ENCODE peak calls at places on chromosomes 3 and 15, in six cellular contexts. Z, J, P, F, L and C are unnamed samples.

GRCh38 chr3:90069748-90070147 is 962.3 kb downstream of the EPHA3 start:
- DNase-seq in F (no peak), L (no peak), J (no peak), P (no peak), Z (no peak), C (no peak)

GRCh38 chr3:16516695-16517481 is 3.4 kb upstream of the RFTN1 start:
- DNase-seq in F (no peak), J (peak), Z (no peak), P (no peak), L (no peak), C (no peak)

GRCh38 chr15:57217716-57218598 is 158.3 kb upstream of the CGNL1 start:
- DNase-seq in J (no peak), Z (no peak), L (no peak), P (no peak), F (no peak), C (no peak)

GRCh38 chr15:34246276-34247010 is 21.6 kb downstream of the EMC4 start:
- DNase-seq in F (no peak), Z (no peak), L (no peak), P (no peak), J (no peak), C (no peak)

GRCh38 chr3:72848703-72849081 is 447 bp upstream of the SHQ1 start:
- DNase-seq in L (no peak), P (no peak), Z (no peak), F (peak), J (no peak), C (no peak)

GRCh38 chr3:42117175-42118008 is 26.2 kb downstream of the TRAK1 start:
- DNase-seq in Z (peak), J (peak), L (peak), F (peak), P (peak), C (no peak)

GRCh38 chr15:99476413-99477222 is 89.2 kb upstream of the MEF2A start:
- DNase-seq in L (peak), J (peak), Z (peak), F (no peak), P (no peak), C (peak)

GRCh38 chr15:70164910-70165791 is 67.4 kb upstream of the TLE3 start:
- DNase-seq in Z (no peak), F (no peak), L (no peak), J (no peak), P (no peak), C (peak)

GRCh38 chr3:140186421-140186920 is 251.5 kb downstream of the CLSTN2 start:
- DNase-seq in J (peak), P (no peak), F (no peak), Z (no peak), L (no peak), C (no peak)

GRCh38 chr3:45414823-45415222 is 26.4 kb downstream of the LARS2 start:
- DNase-seq in P (no peak), L (no peak), Z (no peak), F (no peak), J (no peak), C (no peak)

GRCh38 chr3:143629726-143630125 is 218.5 kb downstream of the SLC9A9 start:
- DNase-seq in L (no peak), Z (no peak), J (no peak), F (no peak), P (no peak), C (no peak)

GRCh38 chr3:158086776-158087175 is 19.4 kb downstream of the SHOX2 start:
- DNase-seq in Z (no peak), L (no peak), J (no peak), F (no peak), P (no peak), C (no peak)

GRCh38 chr3:135218304-135218703 is 423.2 kb downstream of the EPHB1 start:
- DNase-seq in L (no peak), F (no peak), J (no peak), Z (no peak), P (no peak), C (no peak)

GRCh38 chr15:43488790-43489585 is 4.0 kb downstream of the TP53BP1 start:
- DNase-seq in Z (peak), F (no peak), P (no peak), J (no peak), L (no peak), C (no peak)

GRCh38 chr3:143171141-143171651 is 51.6 kb downstream of the CHST2 start:
- DNase-seq in P (no peak), F (no peak), L (no peak), Z (no peak), J (no peak), C (no peak)

GRCh38 chr3:119524931-119525662 is 26.8 kb downstream of the TIMMDC1 start:
- DNase-seq in L (no peak), F (no peak), J (no peak), P (no peak), Z (no peak), C (no peak)

GRCh38 chr3:11721114-11721440 is 77.4 kb upstream of the VGLL4 start:
- DNase-seq in J (no peak), L (peak), Z (no peak), F (no peak), P (no peak), C (no peak)

GRCh38 chr3:123383101-123384053 is 65.5 kb downstream of the ADCY5 start:
- DNase-seq in L (no peak), J (no peak), P (no peak), Z (no peak), F (no peak), C (no peak)

GRCh38 chr3:117248149-117248548 is 538.6 kb downstream of the TUSC7 start:
- DNase-seq in Z (no peak), P (no peak), J (no peak), L (no peak), F (no peak), C (no peak)

GRCh38 chr3:100556656-100557310 is 52.6 kb upstream of the ADGRG7 start:
- DNase-seq in Z (no peak), F (no peak), P (no peak), L (no peak), J (peak), C (no peak)

GRCh38 chr3:114899186-114899931 is 247.7 kb downstream of the ZBTB20 start:
- DNase-seq in L (no peak), Z (peak), P (no peak), F (no peak), J (no peak), C (no peak)

GRCh38 chr15:39171944-39172368 is 408.9 kb upstream of the THBS1 start:
- DNase-seq in F (peak), P (no peak), Z (peak), L (peak), J (peak), C (no peak)

GRCh38 chr3:179148446-179149238 is 485 bp downstream of the PIK3CA start:
- DNase-seq in Z (peak), J (peak), F (peak), L (peak), P (peak), C (peak)

GRCh38 chr15:68612979-68613740 is 34.4 kb downstream of the CORO2B start:
- DNase-seq in P (no peak), J (peak), L (no peak), Z (no peak), F (peak), C (no peak)

GRCh38 chr3:100113728-100114412 is 431 bp downstream of the FILIP1L start:
- DNase-seq in F (no peak), L (no peak), P (no peak), J (peak), Z (no peak), C (no peak)

GRCh38 chr3:141368062-141368924 is at the start of gene ZBTB38:
- DNase-seq in F (peak), L (peak), Z (peak), J (peak), P (peak), C (peak)

GRCh38 chr15:31435891-31436628 is 109.4 kb downstream of the KLF13 start:
- DNase-seq in P (no peak), F (no peak), L (peak), J (peak), Z (no peak), C (no peak)

GRCh38 chr3:118990818-118991560 is 43.7 kb downstream of the IGSF11 start:
- DNase-seq in F (no peak), L (no peak), J (no peak), Z (no peak), P (no peak), C (no peak)

GRCh38 chr15:96053039-96054021 is 277.2 kb upstream of the NR2F2 start:
- DNase-seq in P (peak), Z (peak), F (peak), L (peak), J (peak), C (peak)

GRCh38 chr3:124084398-124084881 is 92.5 kb upstream of the ROPN1 start:
- DNase-seq in Z (no peak), P (no peak), L (no peak), F (no peak), J (no peak), C (no peak)

GRCh38 chr3:32951410-32951811 is at the start of gene CCR4:
- DNase-seq in Z (no peak), P (no peak), J (no peak), F (peak), L (no peak), C (no peak)

GRCh38 chr15:73442436-73442835 is 528 bp upstream of the REC114 start:
- DNase-seq in L (no peak), Z (no peak), J (no peak), P (no peak), F (no peak), C (no peak)

GRCh38 chr15:73773428-73773827 is 20.3 kb upstream of the INSYN1 start:
- DNase-seq in P (peak), J (no peak), Z (no peak), L (no peak), F (no peak), C (no peak)

GRCh38 chr15:72009207-72009606 is 108.7 kb downstream of the MYO9A start:
- DNase-seq in Z (peak), L (no peak), J (no peak), F (no peak), P (no peak), C (no peak)

DNA sequence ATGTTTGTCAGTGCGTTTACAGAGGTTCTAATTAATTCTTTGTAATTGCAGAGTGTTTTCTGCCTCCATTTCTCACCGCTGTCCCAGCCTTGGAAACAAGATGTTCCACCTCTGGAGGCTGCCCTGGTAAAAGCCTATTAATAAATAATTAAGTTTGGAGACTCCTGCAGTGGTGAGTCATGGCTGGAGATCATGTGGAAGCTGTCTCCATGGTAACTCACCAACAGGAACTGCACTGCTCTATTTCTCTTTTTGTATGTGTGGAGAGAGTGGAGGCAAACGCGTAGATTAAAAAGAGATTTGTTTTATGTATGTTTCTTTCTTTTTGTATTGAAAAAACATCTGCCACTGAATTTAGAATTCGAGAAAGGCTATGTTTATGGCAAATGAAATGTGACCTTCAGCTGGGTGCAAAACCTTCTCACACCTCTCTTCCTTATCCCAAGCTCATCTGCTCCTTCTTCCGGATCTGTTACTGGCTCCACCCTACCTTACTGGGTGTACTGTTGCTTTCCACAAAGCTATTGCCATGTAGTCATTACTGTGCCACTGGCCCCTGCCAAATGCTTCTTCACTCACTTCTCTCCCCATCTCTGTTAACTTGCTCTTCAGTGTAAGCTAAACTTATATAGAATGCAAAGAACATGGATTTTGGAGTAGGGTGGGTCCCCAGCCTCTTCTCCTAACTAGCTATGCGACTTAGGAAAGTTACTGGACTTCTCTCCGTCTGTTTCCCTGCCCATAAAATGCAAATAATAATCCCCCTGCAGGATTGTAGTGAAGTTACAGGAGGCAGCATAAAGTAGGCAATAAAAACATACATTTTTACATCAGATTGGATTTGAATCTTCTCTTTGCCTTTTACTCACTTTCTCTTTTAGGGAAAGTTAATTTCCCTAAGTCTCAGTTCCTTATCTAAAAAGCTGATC is 778.5 kb downstream of the NTRK3 start:
- DNase-seq in F (peak), J (peak), L (no peak), Z (no peak), P (no peak), C (no peak)
- TF ChIP-seq CTCF in F (no peak), J (peak), L (no peak), Z (no peak), P (peak), C (no peak)

DNA sequence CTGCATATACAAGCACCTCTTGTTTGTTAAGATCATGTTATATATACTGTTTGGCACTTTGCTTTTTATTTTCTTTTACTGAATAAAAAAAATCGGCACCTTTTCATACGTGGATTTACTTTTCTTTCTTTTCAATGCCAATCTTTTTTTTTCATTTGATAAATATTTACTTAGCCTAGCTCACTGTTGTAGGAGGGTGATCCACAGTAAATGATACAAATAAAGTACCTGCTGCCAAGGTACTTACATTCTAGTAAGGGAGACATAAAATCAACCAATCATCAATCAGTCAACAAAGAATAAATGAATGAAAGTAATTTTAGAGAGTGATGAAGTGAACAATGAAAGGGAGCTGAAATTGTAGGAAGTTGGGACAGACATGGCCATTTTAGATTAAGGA is 18.3 kb downstream of the GNB5 start:
- DNase-seq in J (no peak), L (no peak), P (no peak), F (no peak), Z (no peak), C (no peak)
- TF ChIP-seq CTCF in J (no peak), L (no peak), P (no peak), F (no peak), Z (no peak), C (no peak)

DNA sequence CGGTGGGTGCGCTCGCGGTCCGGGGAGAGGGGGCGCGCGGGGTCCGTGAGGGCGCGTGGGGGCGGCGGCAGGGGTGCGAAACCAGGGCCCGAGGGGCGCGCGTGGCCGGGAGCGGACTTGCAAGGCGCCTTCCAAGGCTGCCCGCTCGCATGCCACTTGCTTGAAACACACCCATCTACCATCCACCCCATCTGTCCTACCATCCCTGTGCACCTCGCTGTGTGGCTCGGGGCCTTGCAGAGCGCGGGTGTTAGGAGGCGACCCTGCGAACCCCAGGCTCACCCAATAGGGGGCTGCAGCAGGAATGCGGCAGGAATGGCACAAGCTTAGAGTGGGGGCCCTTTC is 240 bp downstream of the CFAP100 start:
- DNase-seq in L (peak), P (no peak), F (no peak), J (no peak), Z (no peak), C (no peak)
- TF ChIP-seq CTCF in L (no peak), P (peak), F (no peak), J (no peak), Z (no peak), C (no peak)

GRCh38 chr3:150699068-150699635 is 4.6 kb downstream of the ERICH6 start:
- DNase-seq in F (peak), P (no peak), L (no peak), Z (no peak), J (peak), C (no peak)

DNA sequence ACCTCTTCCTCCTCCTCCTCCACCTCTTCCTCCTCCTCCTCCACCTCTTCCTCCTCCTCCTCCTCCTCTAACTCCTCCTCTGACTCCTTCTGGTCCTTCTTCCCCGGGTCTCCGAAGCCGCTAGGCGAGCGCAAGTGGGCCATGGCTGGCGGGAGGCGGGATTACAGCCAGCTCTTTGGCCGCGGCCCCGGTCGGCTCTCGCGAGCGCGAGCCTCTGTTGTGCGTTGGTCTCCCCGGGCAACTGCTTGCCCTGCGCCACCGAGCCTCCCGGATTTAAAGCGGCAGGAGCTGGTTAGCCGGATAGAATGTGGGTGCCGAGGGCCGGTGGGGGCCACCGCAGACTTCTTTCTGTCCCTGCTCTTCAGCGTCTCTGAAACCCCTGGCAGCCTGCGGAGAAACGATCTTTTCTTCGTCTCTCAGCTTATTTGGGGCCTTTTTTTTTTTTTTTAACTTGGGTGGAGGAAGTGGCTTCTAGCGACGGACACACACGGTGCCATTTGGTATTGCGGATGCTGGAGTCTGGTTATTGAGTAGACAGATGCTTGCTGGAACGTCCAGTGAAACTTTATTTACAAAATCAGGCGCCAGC is at the start of gene ERICH6:
- DNase-seq in F (peak), P (peak), Z (peak), L (peak), J (peak), C (peak)
- TF ChIP-seq CTCF in F (no peak), P (no peak), Z (no peak), L (no peak), J (no peak), C (peak)

DNA sequence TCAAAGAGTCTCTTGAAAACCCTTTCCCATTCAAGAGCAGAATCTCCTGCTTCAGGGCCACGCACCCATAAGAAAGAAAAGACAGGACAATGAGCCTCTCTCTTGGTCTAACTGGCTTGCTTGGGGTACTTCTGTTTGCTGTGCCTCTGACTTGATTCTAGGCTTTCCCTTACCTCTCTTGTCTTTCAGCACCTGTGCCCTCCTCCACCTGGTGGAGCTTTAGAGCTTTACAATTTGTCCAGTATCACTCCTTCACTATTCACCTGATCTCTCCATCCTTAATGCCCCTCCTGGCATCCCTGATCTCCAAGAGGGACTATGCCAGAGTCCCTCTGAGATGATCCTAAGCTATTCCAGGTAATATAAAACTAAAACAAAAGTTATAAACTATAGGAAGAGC is 252.6 kb downstream of the NTRK3 start:
- DNase-seq in F (no peak), P (no peak), Z (no peak), L (peak), J (no peak), C (no peak)
- TF ChIP-seq CTCF in F (no peak), P (no peak), Z (no peak), L (no peak), J (no peak), C (no peak)

GRCh38 chr3:177893321-177893720 is 642.9 kb upstream of the KCNMB2 start:
- DNase-seq in L (no peak), P (no peak), Z (no peak), F (no peak), J (peak), C (no peak)
- TF ChIP-seq CTCF in L (no peak), P (no peak), Z (no peak), F (no peak), J (no peak), C (peak)

GRCh38 chr3:52892625-52893311 is 4.6 kb downstream of the STIMATE start:
- DNase-seq in Z (no peak), F (no peak), P (no peak), J (no peak), L (no peak), C (no peak)
- TF ChIP-seq CTCF in Z (no peak), F (peak), P (no peak), J (no peak), L (no peak), C (no peak)

DNA sequence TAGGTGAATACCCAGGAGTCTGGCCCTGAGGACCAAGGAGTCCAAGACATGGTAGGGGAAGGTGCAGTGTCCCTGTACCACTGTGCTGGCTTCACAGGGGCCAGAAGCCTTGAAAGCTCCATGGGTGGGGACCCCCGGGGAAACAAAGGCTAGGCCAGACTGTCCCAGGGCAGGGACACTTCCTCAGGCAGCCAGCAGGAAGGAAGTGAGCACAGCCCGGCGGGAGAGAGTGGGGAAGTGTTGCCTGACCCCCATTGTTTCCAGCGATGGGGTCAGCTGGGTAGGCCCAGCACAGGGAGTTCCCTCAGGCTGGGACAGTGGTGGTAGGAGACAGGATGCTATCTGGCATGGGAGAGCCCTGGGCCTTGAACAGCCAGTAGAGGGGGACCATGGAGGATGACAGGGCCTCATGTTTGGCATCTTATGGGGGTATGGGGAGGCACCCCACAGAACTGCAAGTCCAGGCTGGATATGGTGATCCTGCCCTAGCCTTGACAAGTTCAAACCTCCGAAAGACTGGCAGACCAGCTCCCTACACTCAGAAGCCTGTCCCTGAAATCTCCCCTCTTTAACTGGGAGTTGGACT is 1.2 kb upstream of the HYAL2 start:
- DNase-seq in L (no peak), J (no peak), Z (no peak), F (no peak), P (no peak), C (no peak)
- TF ChIP-seq CTCF in L (no peak), J (no peak), Z (no peak), F (no peak), P (no peak), C (no peak)

GRCh38 chr3:48918388-48919214 is at the start of gene ARIH2:
- DNase-seq in J (peak), Z (peak), L (peak), F (peak), P (peak), C (peak)
- TF ChIP-seq CTCF in J (no peak), Z (no peak), L (no peak), F (peak), P (no peak), C (peak)